ENCODE peak calls at places on chromosome 4, in six cellular contexts. S is PC-3, K is OCI-LY7, W is GM23338, I is neural progenitor cell, Y is MM.1S. T is an unnamed sample.
A peak's percentile ranks its signal among the peaks of the same experiment; 100 is the strongest.

GRCh38 chr4:185792384-185793146 is 19.4 kb downstream of the SORBS2 start:
- DNase-seq in S (peak; percentile 85), Y (no peak), W (no peak), I (peak; percentile 15), K (no peak), T (peak; percentile 81)

GRCh38 chr4:1043658-1044468 is 32.4 kb downstream of the FGFRL1 start:
- DNase-seq in S (peak; percentile 97), K (no peak), Y (no peak), W (peak; percentile 66), I (peak; percentile 51), T (peak; percentile 100)

GRCh38 chr4:61505773-61506640 is 305.9 kb downstream of the ADGRL3 start:
- DNase-seq in K (no peak), Y (no peak), I (peak; percentile 72), S (no peak), W (no peak), T (no peak)

GRCh38 chr4:121998024-121998423 is 46.2 kb upstream of the TRPC3 start:
- DNase-seq in W (peak; percentile 63), Y (no peak), K (peak; percentile 1), S (peak; percentile 4), I (peak; percentile 13), T (no peak)

GRCh38 chr4:148795156-148795864 is 353.1 kb upstream of the NR3C2 start:
- DNase-seq in Y (no peak), S (peak; percentile 19), W (peak; percentile 56), I (peak; percentile 26), K (no peak), T (no peak)

GRCh38 chr4:39312821-39313220 is 53.3 kb downstream of the RFC1 start:
- DNase-seq in K (no peak), S (no peak), Y (no peak), I (no peak), W (no peak), T (no peak)

GRCh38 chr4:175092114-175092513 is 174.0 kb downstream of the ADAM29 start:
- DNase-seq in I (no peak), S (no peak), W (no peak), Y (no peak), K (no peak), T (no peak)

GRCh38 chr4:154877110-154877760 is 96.2 kb downstream of the RBM46 start:
- DNase-seq in Y (no peak), S (peak; percentile 27), I (no peak), K (peak; percentile 1), W (no peak), T (peak; percentile 19)

GRCh38 chr4:74675673-74676279 is 118.5 kb downstream of the BTC start:
- DNase-seq in Y (peak; percentile 71), K (peak; percentile 40), I (peak; percentile 62), W (peak; percentile 72), S (peak; percentile 82), T (peak; percentile 83)

GRCh38 chr4:74670583-74670982 is 123.7 kb downstream of the BTC start:
- DNase-seq in Y (no peak), S (peak; percentile 29), I (no peak), W (no peak), K (no peak), T (no peak)

GRCh38 chr4:74671074-74671698 is 123.1 kb downstream of the BTC start:
- DNase-seq in I (peak; percentile 68), W (peak; percentile 81), Y (peak; percentile 64), K (peak; percentile 15), S (peak; percentile 90), T (peak; percentile 86)

GRCh38 chr4:74669702-74670101 is 124.6 kb downstream of the BTC start:
- DNase-seq in I (no peak), W (no peak), S (no peak), Y (no peak), K (no peak), T (no peak)

DNA sequence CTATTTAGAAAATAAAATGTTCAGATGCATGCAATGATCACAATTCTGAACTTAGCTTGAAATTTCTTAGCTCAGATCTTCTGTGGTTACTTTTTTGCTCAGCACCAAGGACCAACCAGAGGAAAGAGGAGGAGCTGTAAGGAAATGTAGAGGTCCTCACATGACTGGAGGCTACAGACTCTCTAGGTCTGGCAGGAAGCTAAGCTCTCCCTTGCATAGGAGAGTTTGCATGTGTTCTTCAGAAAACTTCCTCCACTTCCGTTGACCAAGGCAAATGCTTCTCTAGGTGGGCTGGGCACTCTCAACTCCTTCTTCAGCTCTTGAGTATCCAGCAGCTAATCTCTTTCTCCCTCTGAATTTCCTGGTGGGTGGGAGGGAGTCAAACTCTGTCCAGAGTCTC is 119.6 kb downstream of the BTC start:
- DNase-seq in Y (peak; percentile 20), W (no peak), S (no peak), K (peak; percentile 2), I (no peak), T (no peak)
- TF ChIP-seq EZH2phosphoT487 in Y (no peak), W (no peak), S (no peak), K (no peak), I (no peak), T (no peak)

GRCh38 chr4:184328022-184328736 is 110.5 kb upstream of the ENPP6 start:
- DNase-seq in I (no peak), W (no peak), S (no peak), K (peak; percentile 95), Y (peak; percentile 94), T (no peak)
- H3K4me2 ChIP-seq in I (no peak overlapping the region), W (no peak overlapping the region), S (no peak overlapping the region), K (peak overlapping the region; percentile 63), Y (peak overlapping the region; percentile 28), T (no peak overlapping the region)

DNA sequence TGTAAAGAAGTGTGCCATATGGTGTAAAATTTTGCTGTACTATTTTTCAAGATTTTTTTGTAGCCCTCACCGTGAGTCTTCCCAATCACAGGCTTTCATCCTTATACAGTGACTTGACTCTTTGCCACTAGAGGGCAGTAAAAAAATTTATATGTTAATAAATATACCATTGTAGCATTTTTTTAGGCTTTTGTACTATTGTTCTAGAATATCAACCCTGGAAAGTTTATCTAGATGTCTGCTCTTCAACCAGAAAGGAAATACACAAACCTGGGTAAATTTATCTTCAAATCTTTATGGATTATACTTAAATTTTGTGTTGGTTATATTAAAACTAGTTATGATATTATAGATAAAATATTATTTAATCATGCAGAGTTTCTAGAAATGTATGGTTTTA is 235.3 kb downstream of the TENM3 start:
- DNase-seq in K (peak; percentile 65), Y (peak; percentile 76), I (peak; percentile 76), W (peak; percentile 82), S (peak; percentile 68), T (peak; percentile 70)
- TF ChIP-seq EZH2phosphoT487 in K (no peak), Y (no peak), I (no peak), W (no peak), S (no peak), T (no peak)

DNA sequence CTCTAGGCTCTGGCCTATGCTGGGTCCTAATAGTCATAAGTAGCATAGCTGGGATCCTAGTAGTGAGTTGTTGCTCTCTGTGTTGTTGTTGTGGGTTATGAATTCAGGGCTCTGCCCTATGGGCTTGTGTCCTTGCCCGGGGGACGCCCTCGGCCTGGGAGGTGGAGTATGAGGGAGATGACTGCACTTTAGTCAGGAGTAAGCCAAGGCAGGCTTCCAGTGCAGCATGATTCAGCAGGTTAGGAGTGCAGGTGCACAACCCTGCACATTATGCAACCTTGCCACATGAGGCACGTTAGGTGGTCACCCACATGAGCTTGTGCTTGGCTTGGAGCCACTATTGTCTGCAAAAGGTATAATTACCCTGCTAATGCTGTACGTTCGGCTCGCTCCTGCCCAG is 58.4 kb upstream of the CCDC149 start:
- DNase-seq in I (no peak), K (no peak), W (no peak), S (peak; percentile 43), Y (no peak), T (no peak)
- H3K4me2 ChIP-seq in I (no peak overlapping the region), K (no peak overlapping the region), W (no peak overlapping the region), S (no peak overlapping the region), Y (no peak overlapping the region), T (no peak overlapping the region)

GRCh38 chr4:89752932-89753598 is 83.9 kb downstream of the SNCA start:
- DNase-seq in I (no peak), W (no peak), S (no peak), K (no peak), Y (no peak), T (peak; percentile 87)

GRCh38 chr4:89751416-89751815 is 85.5 kb downstream of the SNCA start:
- DNase-seq in S (no peak), Y (no peak), W (no peak), I (peak; percentile 17), K (no peak), T (no peak)

GRCh38 chr4:89755210-89755609 is 81.8 kb downstream of the SNCA start:
- DNase-seq in S (peak; percentile 15), W (peak; percentile 42), Y (no peak), K (no peak), I (no peak), T (peak; percentile 43)

GRCh38 chr4:89754531-89754930 is 82.4 kb downstream of the SNCA start:
- DNase-seq in S (no peak), K (no peak), W (no peak), I (no peak), Y (no peak), T (peak; percentile 19)

DNA sequence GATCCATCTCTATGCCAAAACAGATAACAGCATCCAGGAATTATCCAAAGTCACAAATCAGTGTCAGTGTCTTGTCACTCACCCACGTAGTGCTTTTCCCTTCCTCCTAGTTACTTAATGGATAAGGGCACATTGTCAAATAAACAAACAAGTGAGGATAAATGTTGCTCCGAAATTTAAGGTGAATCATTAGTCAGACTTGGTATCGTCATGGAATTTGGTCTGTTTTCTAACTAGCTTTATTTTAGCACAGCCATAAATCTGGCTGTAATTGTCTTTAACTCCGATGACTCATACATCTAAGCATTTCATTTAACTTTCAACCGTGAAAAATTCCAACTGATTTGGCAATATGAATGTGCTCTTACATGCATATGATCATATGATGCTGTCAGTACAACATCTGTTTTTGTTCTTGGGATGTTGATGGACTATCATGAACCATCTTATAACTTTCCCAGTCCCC is 83.3 kb downstream of the SNCA start:
- DNase-seq in S (peak; percentile 67), I (no peak), W (no peak), K (no peak), Y (no peak), T (peak; percentile 95)
- TF ChIP-seq EZH2phosphoT487 in S (no peak), I (no peak), W (no peak), K (no peak), Y (no peak), T (peak; percentile 91)